ENCODE peak calls at places on chromosomes 6 and 20, in five cellular contexts. P is heart left ventricle, C is cardiac muscle cell, O is ascending aorta, Q is ovary. X is an unnamed sample.

GRCh38 chr20:2729251-2729713 is 36.7 kb downstream of the EBF4 start:
- DNase-seq in Q (no peak), C (peak; percentile 82), P (no peak), O (no peak), X (no peak)

GRCh38 chr20:39795401-39796272 is 833.5 kb downstream of the DHX35 start:
- DNase-seq in C (no peak), P (no peak), O (no peak), Q (no peak), X (no peak)

GRCh38 chr20:62929051-62929538 is 2.8 kb upstream of the DIDO1 start:
- DNase-seq in O (peak; percentile 72), P (peak; percentile 81), C (peak; percentile 70), Q (peak; percentile 67), X (peak; percentile 58)

GRCh38 chr6:4253604-4254211 is 118.3 kb upstream of the ECI2 start:
- DNase-seq in C (peak; percentile 86), Q (no peak), P (no peak), O (no peak), X (peak; percentile 72)

GRCh38 chr6:110688661-110689268 is 126.5 kb downstream of the CDK19 start:
- DNase-seq in O (no peak), Q (no peak), C (no peak), P (no peak), X (no peak)

GRCh38 chr6:82243886-82244285 is 3.7 kb downstream of the IBTK start:
- DNase-seq in Q (no peak), O (no peak), P (no peak), C (no peak), X (no peak)

GRCh38 chr20:61953789-61954125 is 111.9 kb downstream of the TAF4 start:
- DNase-seq in Q (no peak), C (no peak), O (no peak), P (no peak), X (no peak)

GRCh38 chr6:164097056-164097455 is 682.5 kb downstream of the QKI start:
- DNase-seq in C (no peak), O (no peak), P (no peak), Q (no peak), X (no peak)

GRCh38 chr6:89873721-89874120 is 20.5 kb upstream of the GJA10 start:
- DNase-seq in P (no peak), C (no peak), O (no peak), Q (no peak), X (no peak)

GRCh38 chr20:61926253-61926613 is 139.4 kb downstream of the TAF4 start:
- DNase-seq in P (no peak), C (no peak), Q (no peak), O (no peak), X (peak; percentile 1)

GRCh38 chr6:52138284-52138683 is 47.9 kb upstream of the IL17A start:
- DNase-seq in C (no peak), O (no peak), Q (no peak), P (no peak), X (no peak)

GRCh38 chr6:100176321-100176950 is 182.4 kb upstream of the MCHR2 start:
- DNase-seq in O (no peak), P (no peak), C (peak; percentile 77), Q (no peak), X (no peak)

GRCh38 chr6:157099912-157100593 is 223.3 kb downstream of the TMEM242 start:
- DNase-seq in P (no peak), O (no peak), Q (no peak), C (peak; percentile 69), X (no peak)

GRCh38 chr6:26122005-26122388 is 34.8 kb downstream of the HFE start:
- DNase-seq in O (no peak), C (no peak), Q (no peak), P (no peak), X (no peak)

GRCh38 chr6:113995632-113996031 is 24.7 kb upstream of the HDAC2 start:
- DNase-seq in Q (no peak), C (peak; percentile 91), P (peak; percentile 72), O (peak; percentile 82), X (peak; percentile 26)

GRCh38 chr6:168052291-168052891 is 26.6 kb downstream of the FRMD1 start:
- DNase-seq in C (no peak), Q (no peak), P (no peak), O (no peak), X (no peak)
- TF ChIP-seq CTCF in C (no peak), Q (no peak), P (no peak), O (no peak), X (no peak)

GRCh38 chr6:41524634-41525011 is 21.6 kb upstream of the FOXP4 start:
- DNase-seq in Q (no peak), O (no peak), P (no peak), C (no peak), X (no peak)
- H3K9me3 ChIP-seq in Q (no peaks in the 10 kb centered on the region), O (no peaks in the 10 kb centered on the region), P (no peaks in the 10 kb centered on the region), C (no peaks in the 10 kb centered on the region), X (no peaks in the 10 kb centered on the region)

GRCh38 chr20:21395666-21396044 is 1.7 kb downstream of the NKX2-4 start:
- DNase-seq in O (no peak), Q (no peak), P (no peak), C (no peak), X (no peak)

GRCh38 chr20:21396045-21396893 is 1.1 kb downstream of the NKX2-4 start:
- DNase-seq in P (no peak), Q (no peak), C (no peak), O (no peak), X (no peak)

GRCh38 chr20:21398109-21398480 is 769 bp upstream of the NKX2-4 start:
- DNase-seq in O (no peak), P (no peak), Q (no peak), C (no peak), X (no peak)

GRCh38 chr20:21397341-21398108 is at the start of gene NKX2-4:
- DNase-seq in Q (no peak), O (no peak), P (no peak), C (no peak), X (no peak)

GRCh38 chr20:21396921-21397340 is 395 bp downstream of the NKX2-4 start:
- DNase-seq in O (no peak), Q (no peak), P (no peak), C (no peak), X (no peak)
- H3K27me3 ChIP-seq in O (peaks cover 28% of the 10 kb centered on the region), Q (peaks cover 18% of the 10 kb centered on the region), P (peaks cover 100% of the 10 kb centered on the region), C (peaks cover 100% of the 10 kb centered on the region), X (peaks cover 99% of the 10 kb centered on the region)

DNA sequence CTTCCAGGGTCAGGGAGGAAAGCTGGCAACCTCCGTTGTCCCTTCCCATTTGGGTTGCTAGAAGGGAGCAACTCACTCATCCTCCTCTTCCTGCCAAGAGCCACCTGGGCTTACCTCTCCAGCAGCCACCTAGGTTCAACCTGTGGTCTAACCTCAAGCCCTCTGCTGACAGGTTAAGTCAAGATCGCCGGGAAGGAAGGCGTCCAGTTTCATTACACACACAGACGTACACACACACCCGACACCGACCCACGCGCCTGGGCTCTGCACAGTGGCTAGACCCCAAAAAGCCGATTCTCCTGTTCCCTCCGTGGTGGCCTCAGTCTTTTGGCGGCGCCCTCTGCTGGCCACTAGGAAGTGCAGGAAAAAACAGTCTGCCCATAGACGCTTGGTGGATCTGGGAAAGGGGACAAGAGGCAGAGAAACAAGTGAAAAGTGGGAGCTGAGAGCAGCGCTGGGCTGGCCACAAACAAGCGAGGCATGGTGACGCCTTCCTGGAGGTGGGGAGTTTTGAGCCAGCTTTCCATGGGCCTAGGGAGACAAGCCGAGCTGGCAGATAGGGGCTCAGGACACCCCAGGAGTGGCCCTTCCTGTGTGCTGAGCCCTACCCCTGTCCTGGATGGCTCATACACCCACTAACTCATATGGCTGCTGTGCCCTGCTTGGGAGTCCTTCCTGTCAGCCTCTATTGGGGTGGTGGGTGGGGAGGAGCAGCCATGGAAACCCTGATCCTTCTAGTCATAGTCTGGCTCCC is 52.7 kb downstream of the MRPL14 start:
- DNase-seq in Q (peak; percentile 75), C (peak; percentile 87), P (peak; percentile 86), O (peak; percentile 83), X (peak; percentile 73)
- TF ChIP-seq CTCF in Q (peak; percentile 89), C (peak; percentile 92), P (peak; percentile 90), O (peak; percentile 86), X (peak; percentile 92)

DNA sequence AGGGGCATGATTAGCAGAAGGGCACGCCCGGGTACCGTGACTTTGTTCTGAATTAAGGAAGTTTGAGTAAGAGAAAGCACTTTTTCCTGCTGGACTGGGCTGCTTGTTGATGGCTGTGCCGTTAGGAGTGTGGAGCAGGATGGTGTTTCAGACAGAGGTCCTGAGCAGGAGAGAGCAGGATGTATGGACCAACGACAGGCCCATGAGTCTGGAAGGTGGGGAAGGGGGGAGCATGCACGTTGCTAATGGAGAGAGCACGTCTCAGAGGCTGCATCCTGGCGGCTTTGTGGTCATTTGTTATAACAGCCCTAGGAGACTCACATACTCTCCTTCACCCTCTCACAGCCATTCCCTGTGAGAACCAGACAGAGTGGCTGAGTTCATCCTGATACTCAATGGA is 56.8 kb downstream of the PHACTR3 start:
- DNase-seq in O (no peak), C (no peak), P (no peak), Q (no peak), X (no peak)
- H3K9me3 ChIP-seq in O (peaks cover 20% of the 10 kb centered on the region), C (no peaks in the 10 kb centered on the region), P (peaks cover 13% of the 10 kb centered on the region), Q (no peaks in the 10 kb centered on the region), X (peaks cover 38% of the 10 kb centered on the region)

DNA sequence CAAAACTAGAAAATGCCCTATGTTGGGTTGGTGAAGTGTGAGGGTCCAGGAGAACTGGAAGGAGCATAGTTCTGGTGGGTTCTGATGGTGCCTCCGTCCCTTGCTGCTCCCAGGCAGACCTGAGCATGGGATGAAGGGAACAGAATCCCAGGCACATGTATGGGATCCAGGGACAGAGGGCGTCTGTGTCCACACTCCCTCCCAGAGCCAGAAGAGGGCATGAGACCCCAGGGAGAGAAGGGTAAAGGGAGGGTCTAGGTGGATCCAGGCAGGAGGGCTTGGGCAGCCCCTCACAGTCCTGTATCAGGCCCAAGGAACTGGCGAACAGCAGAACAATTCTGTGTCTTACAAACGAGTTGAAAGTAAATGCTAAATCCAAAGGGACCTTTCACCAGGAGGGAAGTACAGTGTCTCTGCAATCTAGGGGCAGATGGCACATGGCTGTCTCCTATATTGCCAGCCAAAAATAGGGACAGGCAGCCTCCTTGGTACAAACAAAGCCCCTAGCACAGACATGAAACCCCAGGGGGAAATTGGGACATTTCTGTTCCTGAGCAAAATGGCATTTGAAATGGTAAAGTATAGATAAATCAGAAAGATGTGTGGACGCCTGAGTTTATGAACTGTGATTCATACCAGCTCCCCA is 2.5 kb upstream of the BPIFA1 start:
- DNase-seq in P (no peak), Q (no peak), O (no peak), C (no peak), X (no peak)
- H3K27me3 ChIP-seq in P (peaks cover 59% of the 10 kb centered on the region), Q (no peaks in the 10 kb centered on the region), O (no peaks in the 10 kb centered on the region), C (peaks cover 65% of the 10 kb centered on the region), X (peaks cover 52% of the 10 kb centered on the region)

GRCh38 chr6:8889514-8889913 is 454.2 kb upstream of the SLC35B3 start:
- DNase-seq in Q (no peak), O (no peak), C (no peak), P (no peak), X (no peak)

GRCh38 chr6:8888468-8888867 is 453.1 kb upstream of the SLC35B3 start:
- DNase-seq in Q (no peak), P (no peak), O (no peak), C (no peak), X (no peak)
- TF ChIP-seq CTCF in Q (no peak), P (no peak), O (no peak), C (no peak), X (peak; percentile 12)

GRCh38 chr20:31260326-31260932 is 3.0 kb downstream of the DEFB115 start:
- DNase-seq in P (no peak), O (no peak), C (no peak), Q (no peak), X (no peak)
- H3K9me3 ChIP-seq in P (no peaks in the 10 kb centered on the region), O (no peaks in the 10 kb centered on the region), C (no peaks in the 10 kb centered on the region), Q (no peaks in the 10 kb centered on the region), X (peaks cover 8% of the 10 kb centered on the region)

DNA sequence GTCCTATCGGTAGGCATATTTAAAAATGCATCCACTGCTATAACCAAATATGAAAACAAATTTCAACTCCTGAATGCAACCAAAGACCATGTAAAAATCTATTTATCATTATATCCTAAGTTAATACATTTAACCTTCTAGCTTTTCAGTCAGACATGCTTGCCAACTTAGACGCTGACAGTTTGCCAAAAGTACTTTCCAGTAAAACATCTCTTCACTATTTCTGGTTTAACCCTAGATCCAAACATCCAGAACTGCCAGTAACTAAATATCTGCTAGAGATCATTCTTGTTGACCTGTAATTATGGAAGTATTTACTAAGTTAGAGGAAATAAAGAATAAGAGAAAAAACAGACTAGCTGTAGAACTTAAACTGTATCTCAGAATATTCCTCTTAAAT is 210.2 kb upstream of the THEMIS start:
- DNase-seq in C (peak; percentile 35), P (no peak), O (no peak), Q (no peak), X (peak; percentile 31)
- H3K27me3 ChIP-seq in C (no peaks in the 10 kb centered on the region), P (no peaks in the 10 kb centered on the region), O (no peaks in the 10 kb centered on the region), Q (no peaks in the 10 kb centered on the region), X (no peaks in the 10 kb centered on the region)